ENCODE peak calls at places on chromosome 2, in nine cellular contexts. Y, P, K, F, U, V, S, N and I are unnamed samples. For H3K4me1, the result is how much of the 10 kb centered on the place peaks cover.

GRCh38 chr2:196473617-196474016 is 165.9 kb upstream of the CCDC150 start:
- ATAC-seq in V (no peak), Y (no peak), F (no peak), K (no peak), U (no peak), N (peak), S (no peak), P (no peak), I (no peak)

GRCh38 chr2:189144700-189145211 is 34.8 kb downstream of the COL5A2 start:
- ATAC-seq in N (peak), P (no peak), F (no peak), S (no peak), U (no peak), K (no peak), Y (no peak), V (no peak), I (no peak)

GRCh38 chr2:9310390-9310789 is 103.8 kb downstream of the ASAP2 start:
- ATAC-seq in S (peak), K (peak), V (peak), U (no peak), F (peak), P (peak), Y (peak), N (peak), I (peak)

GRCh38 chr2:143148757-143149156 is 19.5 kb downstream of the ARHGAP15 start:
- ATAC-seq in F (no peak), U (peak), K (no peak), Y (no peak), S (no peak), N (no peak), V (no peak), P (no peak), I (no peak)

GRCh38 chr2:169468841-169469240 is 10.5 kb upstream of the BBS5 start:
- ATAC-seq in N (no peak), S (no peak), F (no peak), U (no peak), K (peak), Y (no peak), P (no peak), V (no peak), I (no peak)

GRCh38 chr2:197274349-197274748 is 36.2 kb downstream of the ANKRD44 start:
- ATAC-seq in Y (no peak), S (no peak), P (no peak), U (peak), V (no peak), F (no peak), K (no peak), N (no peak), I (no peak)

GRCh38 chr2:210387074-210387473 is 72.1 kb upstream of the MYL1 start:
- ATAC-seq in U (no peak), N (no peak), P (no peak), V (no peak), F (no peak), K (no peak), S (no peak), Y (no peak), I (no peak)

GRCh38 chr2:144648837-144649485 is 129.0 kb upstream of the ZEB2 start:
- ATAC-seq in U (no peak), F (no peak), S (no peak), Y (no peak), V (no peak), K (no peak), N (no peak), P (no peak), I (no peak)

GRCh38 chr2:227503433-227504406 is 31.8 kb downstream of the AGFG1 start:
- ATAC-seq in P (peak), F (peak), V (peak), U (no peak), S (peak), Y (no peak), N (peak), K (peak), I (peak)

GRCh38 chr2:192544371-192544955 is 349.7 kb upstream of the TMEFF2 start:
- ATAC-seq in V (no peak), N (no peak), K (no peak), U (no peak), P (no peak), F (no peak), Y (no peak), S (no peak), I (no peak)

GRCh38 chr2:100422320-100422719 is 4.9 kb upstream of the CHST10 start:
- ATAC-seq in N (no peak), F (peak), S (peak), Y (peak), K (peak), U (peak), V (peak), P (no peak), I (no peak)

GRCh38 chr2:219706823-219707281 is 79.4 kb downstream of the SLC4A3 start:
- ATAC-seq in V (no peak), S (no peak), N (no peak), Y (no peak), P (no peak), K (no peak), F (no peak), U (no peak), I (no peak)

GRCh38 chr2:1609040-1609439 is 135.3 kb downstream of the PXDN start:
- ATAC-seq in U (no peak), F (no peak), S (no peak), N (no peak), Y (no peak), K (no peak), P (no peak), V (no peak), I (no peak)

GRCh38 chr2:203914546-203915169 is 21.9 kb upstream of the ICOS start:
- ATAC-seq in S (no peak), Y (no peak), U (peak), F (no peak), N (no peak), K (no peak), P (no peak), V (no peak), I (no peak)

GRCh38 chr2:168490916-168491605 is 35.0 kb downstream of the CERS6 start:
- ATAC-seq in S (peak), U (peak), K (no peak), Y (no peak), N (no peak), V (no peak), F (peak), P (peak), I (no peak)

GRCh38 chr2:237497009-237497819 is 10.2 kb downstream of the MLPH start:
- ATAC-seq in K (no peak), F (no peak), V (no peak), P (no peak), S (no peak), Y (peak), U (no peak), N (no peak), I (peak)

GRCh38 chr2:136920652-136921333 is 155.4 kb downstream of the THSD7B start:
- ATAC-seq in N (no peak), Y (peak), P (no peak), K (no peak), S (no peak), V (no peak), F (peak), U (no peak), I (no peak)

GRCh38 chr2:9975328-9975727 is 23.8 kb downstream of the GRHL1 start:
- ATAC-seq in Y (peak), K (peak), P (no peak), V (no peak), N (no peak), F (no peak), U (no peak), S (no peak), I (no peak)

GRCh38 chr2:156476516-156477206 is 40.5 kb downstream of the GPD2 start:
- ATAC-seq in K (no peak), N (no peak), Y (no peak), U (peak), S (no peak), F (no peak), P (no peak), V (no peak), I (no peak)

GRCh38 chr2:182784058-182784706 is 68.1 kb downstream of the DNAJC10 start:
- ATAC-seq in P (peak), V (no peak), S (peak), K (no peak), N (no peak), U (no peak), F (peak), Y (no peak), I (no peak)

GRCh38 chr2:144426355-144426754 is 93.6 kb downstream of the ZEB2 start:
- ATAC-seq in S (no peak), V (no peak), U (no peak), P (no peak), K (no peak), F (peak), Y (no peak), N (no peak), I (no peak)

GRCh38 chr2:112481050-112481527 is 867 bp upstream of the TTL start:
- ATAC-seq in Y (peak), U (peak), P (peak), K (peak), V (peak), S (peak), F (peak), N (peak), I (peak)

GRCh38 chr2:112483047-112483473 is 1.1 kb downstream of the TTL start:
- ATAC-seq in S (peak), U (peak), Y (no peak), F (peak), N (no peak), K (no peak), V (peak), P (no peak), I (no peak)

GRCh38 chr2:112483821-112484220 is 1.9 kb downstream of the TTL start:
- ATAC-seq in P (no peak), S (no peak), Y (no peak), K (no peak), N (no peak), U (no peak), V (no peak), F (no peak), I (no peak)

GRCh38 chr2:112481528-112482228 is at the start of gene TTL:
- ATAC-seq in U (peak), F (peak), P (peak), S (peak), V (peak), Y (peak), K (peak), N (peak), I (peak)

GRCh38 chr2:112482309-112483046 is 522 bp downstream of the TTL start:
- ATAC-seq in N (no peak), P (peak), V (peak), F (peak), S (peak), Y (no peak), U (peak), K (peak), I (peak)
- TF ChIP-seq POLR2A in N (no peak), P (no peak), V (no peak), F (no peak), S (no peak), Y (no peak), U (peak), K (no peak), I (no peak)

DNA sequence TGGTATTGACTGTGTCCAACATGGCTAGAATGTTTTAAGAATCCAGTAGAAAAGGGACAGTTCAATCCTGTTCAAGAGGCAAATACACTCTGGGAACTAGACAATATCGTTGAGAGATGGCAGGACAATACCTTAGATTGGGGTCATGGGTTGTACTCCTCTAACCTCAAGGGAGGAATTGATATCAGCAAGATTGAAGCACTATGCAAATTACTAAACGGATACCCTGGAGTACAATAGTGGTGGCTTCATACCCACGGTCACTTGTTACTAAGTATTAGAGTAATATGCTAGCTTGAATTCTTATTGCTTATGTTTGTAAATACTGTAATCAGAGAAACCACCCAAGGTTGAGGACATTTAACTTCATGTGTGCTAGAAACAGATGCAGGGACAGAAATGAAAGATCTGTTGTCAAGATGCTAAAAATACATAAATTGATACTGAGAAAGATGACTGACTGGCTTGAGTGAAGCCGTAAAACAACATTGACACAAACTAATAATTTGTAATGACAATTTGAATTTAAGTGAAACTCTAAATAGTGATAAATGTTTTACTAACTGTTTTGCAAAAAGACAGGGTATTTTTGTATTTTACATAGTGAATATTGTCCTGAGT is 73.3 kb downstream of the KCNJ3 start:
- ATAC-seq in N (no peak), K (no peak), Y (no peak), U (peak), P (no peak), F (no peak), S (no peak), V (no peak), I (no peak)
- H3K4me1 ChIP-seq in N (under half), K (under half), Y (under half), U (under half), P (under half), F (under half), S (under half), V (under half), I (under half)

GRCh38 chr2:86489542-86489941 is 48.4 kb downstream of the KDM3A start:
- ATAC-seq in S (no peak), Y (no peak), N (no peak), K (no peak), P (no peak), F (no peak), U (no peak), V (no peak), I (no peak)
- H3K27ac ChIP-seq in S (no peak), Y (no peak), N (no peak), K (no peak), P (no peak), F (no peak), U (no peak), V (no peak), I (peak)

GRCh38 chr2:171893824-171894611 is at the start of gene SLC25A12:
- ATAC-seq in K (peak), P (peak), N (peak), Y (peak), F (peak), S (peak), U (peak), V (peak), I (peak)
- TF ChIP-seq POLR2A in K (peak), P (peak), N (no peak), Y (peak), F (peak), S (peak), U (peak), V (peak), I (peak)

DNA sequence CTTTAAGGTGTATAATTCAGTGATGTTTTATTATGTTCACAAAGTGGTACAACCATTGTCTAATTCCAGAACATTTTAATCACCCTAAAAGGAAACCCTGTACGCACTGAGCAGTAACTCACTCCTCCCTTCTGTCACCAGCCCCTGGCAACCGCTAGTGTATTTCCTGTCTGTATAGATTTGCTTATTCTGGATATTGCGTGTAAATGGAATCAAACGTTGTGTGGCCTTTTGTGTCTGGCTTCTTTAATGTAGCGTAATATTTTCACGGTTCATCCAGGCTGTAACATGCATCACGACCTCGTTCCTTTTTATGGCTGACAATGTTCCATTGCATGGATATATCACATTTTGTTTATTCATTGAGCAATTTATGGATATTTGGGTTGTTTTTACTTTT is 8.3 kb downstream of the ZDBF2 start:
- ATAC-seq in N (no peak), V (no peak), P (no peak), K (no peak), F (no peak), U (no peak), Y (no peak), S (no peak), I (no peak)
- H3K4me1 ChIP-seq in N (under half), V (under half), P (under half), K (under half), F (under half), U (under half), Y (under half), S (under half), I (under half)

DNA sequence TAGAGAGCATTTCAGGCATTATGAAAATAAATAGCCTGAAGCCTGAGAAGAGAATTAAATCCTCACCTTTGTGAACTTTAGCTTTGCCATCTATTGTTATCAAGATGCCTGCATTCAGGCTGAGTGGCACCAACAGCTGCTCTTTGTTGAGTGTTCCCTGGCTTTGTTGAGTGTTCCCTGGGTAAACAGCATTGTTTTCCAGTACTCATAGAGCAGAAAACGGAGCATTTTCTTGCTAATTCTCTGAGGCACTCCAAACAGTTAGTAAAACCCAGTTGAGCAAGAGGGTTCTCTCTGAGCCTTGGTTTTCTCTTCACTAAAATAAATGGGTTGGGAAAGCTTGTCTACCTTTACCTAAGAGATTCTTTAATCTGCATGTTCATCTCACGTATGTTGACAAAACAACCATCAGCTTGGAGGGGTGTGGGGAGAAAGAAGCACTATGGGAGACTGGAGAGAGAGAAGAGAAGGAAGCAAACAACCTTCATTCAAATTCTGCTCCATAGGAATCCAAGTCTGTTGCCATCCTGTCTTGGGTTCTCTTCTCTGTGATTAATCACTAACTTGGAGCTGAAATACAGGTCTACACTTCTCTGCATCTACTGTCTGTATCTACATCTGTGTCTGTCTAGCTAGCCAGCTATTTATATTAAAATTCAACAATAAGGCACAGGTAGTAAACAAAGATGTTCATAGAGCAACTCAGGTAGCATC is 567.0 kb upstream of the SOX11 start:
- ATAC-seq in Y (no peak), V (no peak), P (no peak), S (no peak), F (no peak), U (no peak), K (no peak), N (no peak), I (no peak)
- H3K27ac ChIP-seq in Y (no peak), V (no peak), P (no peak), S (no peak), F (no peak), U (no peak), K (no peak), N (no peak), I (no peak)

GRCh38 chr2:110688594-110689091 is 10.8 kb upstream of the BUB1 start:
- ATAC-seq in S (no peak), N (no peak), Y (no peak), F (no peak), K (no peak), U (no peak), P (no peak), V (no peak), I (no peak)
- TF ChIP-seq POLR2A in S (no peak), N (no peak), Y (no peak), F (no peak), K (no peak), U (no peak), P (no peak), V (no peak), I (no peak)

GRCh38 chr2:207091928-207092327 is 73.8 kb downstream of the KLF7 start:
- ATAC-seq in N (no peak), F (no peak), K (no peak), Y (no peak), S (no peak), P (no peak), U (no peak), V (no peak), I (peak)

GRCh38 chr2:207090389-207090788 is 75.4 kb downstream of the KLF7 start:
- ATAC-seq in Y (no peak), N (no peak), F (no peak), S (no peak), K (no peak), P (no peak), U (no peak), V (no peak), I (no peak)

GRCh38 chr2:207093234-207093633 is 72.5 kb downstream of the KLF7 start:
- ATAC-seq in K (no peak), F (no peak), Y (no peak), P (no peak), S (no peak), U (no peak), V (no peak), N (no peak), I (no peak)

GRCh38 chr2:207091175-207091574 is 74.6 kb downstream of the KLF7 start:
- ATAC-seq in S (no peak), P (peak), F (peak), K (no peak), Y (no peak), V (no peak), N (peak), U (no peak), I (no peak)

GRCh38 chr2:207092803-207093202 is 72.9 kb downstream of the KLF7 start:
- ATAC-seq in P (no peak), F (no peak), V (no peak), S (no peak), N (no peak), Y (no peak), U (no peak), K (no peak), I (no peak)
- H3K4me1 ChIP-seq in P (half or more), F (under half), V (under half), S (under half), N (half or more), Y (under half), U (under half), K (under half), I (under half)

GRCh38 chr2:45736757-45737704 is 85.6 kb downstream of the PRKCE start:
- ATAC-seq in P (no peak), V (no peak), F (no peak), U (no peak), N (no peak), S (no peak), Y (no peak), K (no peak), I (no peak)
- H3K27ac ChIP-seq in P (no peak), V (no peak), F (no peak), U (no peak), N (no peak), S (no peak), Y (no peak), K (no peak), I (no peak)